ENCODE peak calls at places on chromosomes 12 and 14, in nine cellular contexts. M is mucosa of descending colon, B is HuH-7.5, Q is T1000, L is germinal center, P is T-helper 1 cell, W is AML-193, R is T-cell, O is Karpas-422. U is an unnamed sample.

GRCh38 chr12:81369175-81369574 is 291.3 kb downstream of the ACSS3 start:
- DNase-seq in M (no peak), B (no peak), Q (no peak), L (no peak), P (no peak), W (no peak), R (no peak), O (no peak), U (no peak)

GRCh38 chr14:22520235-22520634 is 68.8 kb downstream of the DAD1 start:
- DNase-seq in M (no peak), B (no peak), Q (no peak), L (no peak), P (no peak), W (no peak), R (no peak), O (no peak), U (no peak)

GRCh38 chr12:131758016-131758739 is 47.3 kb downstream of the SFSWAP start:
- DNase-seq in M (no peak), B (no peak), Q (no peak), L (no peak), P (no peak), W (no peak), R (no peak), O (no peak), U (no peak)

GRCh38 chr14:103546651-103547454 is 15.6 kb downstream of the BAG5 start:
- DNase-seq in M (peak), B (peak), Q (peak), L (peak), P (peak), W (peak), R (peak), O (peak), U (peak)

GRCh38 chr12:39975374-39975918 is 130.4 kb downstream of the SLC2A13 start:
- DNase-seq in M (no peak), B (no peak), Q (no peak), L (no peak), P (no peak), W (no peak), R (no peak), O (no peak), U (no peak)

GRCh38 chr14:68401855-68402254 is 391.0 kb downstream of the ZFP36L1 start:
- DNase-seq in M (no peak), B (no peak), Q (no peak), L (peak), P (no peak), W (no peak), R (no peak), O (no peak), U (peak)

GRCh38 chr12:27703720-27704452 is 6.7 kb upstream of the MRPS35 start:
- DNase-seq in M (peak), B (no peak), Q (peak), L (peak), P (peak), W (peak), R (peak), O (peak), U (peak)

GRCh38 chr14:27090716-27091115 is 492.9 kb upstream of the NOVA1 start:
- DNase-seq in M (no peak), B (no peak), Q (no peak), L (no peak), P (no peak), W (no peak), R (no peak), O (peak), U (no peak)

GRCh38 chr12:120010661-120011230 is 21.7 kb downstream of the BICDL1 start:
- DNase-seq in M (no peak), B (no peak), Q (no peak), L (no peak), P (peak), W (no peak), R (peak), O (no peak), U (no peak)

GRCh38 chr14:20530771-20531571 is 25.6 kb downstream of the RNASE10 start:
- DNase-seq in M (peak), B (peak), Q (no peak), L (peak), P (peak), W (peak), R (peak), O (peak), U (peak)

GRCh38 chr14:79464468-79464867 is 746.8 kb downstream of the DIO2 start:
- DNase-seq in M (no peak), B (no peak), Q (no peak), L (no peak), P (no peak), W (no peak), R (no peak), O (no peak), U (no peak)

GRCh38 chr12:40099423-40099853 is 6.4 kb downstream of the SLC2A13 start:
- DNase-seq in M (peak), B (peak), Q (no peak), L (no peak), P (no peak), W (no peak), R (no peak), O (no peak), U (no peak)

GRCh38 chr14:29955087-29955486 is 27.4 kb upstream of the PRKD1 start:
- DNase-seq in M (no peak), B (no peak), Q (no peak), L (no peak), P (no peak), W (no peak), R (no peak), O (no peak), U (no peak)

GRCh38 chr14:51674294-51675002 is 22.7 kb downstream of the FRMD6 start:
- DNase-seq in M (no peak), B (no peak), Q (no peak), L (no peak), P (no peak), W (no peak), R (no peak), O (no peak), U (no peak)

GRCh38 chr14:67158559-67158958 is 30.7 kb upstream of the GARIN2 start:
- DNase-seq in M (no peak), B (no peak), Q (no peak), L (no peak), P (no peak), W (no peak), R (no peak), O (no peak), U (no peak)

GRCh38 chr12:81692008-81692407 is 67.1 kb downstream of the PPFIA2 start:
- DNase-seq in M (no peak), B (no peak), Q (no peak), L (no peak), P (no peak), W (no peak), R (no peak), O (no peak), U (no peak)

GRCh38 chr12:118060301-118061010 is 523 bp downstream of the WSB2 start:
- DNase-seq in M (peak), B (no peak), Q (no peak), L (no peak), P (peak), W (no peak), R (peak), O (no peak), U (no peak)

GRCh38 chr14:90301580-90302181 is 30.1 kb downstream of the NRDE2 start:
- DNase-seq in M (no peak), B (peak), Q (no peak), L (no peak), P (no peak), W (peak), R (no peak), O (peak), U (peak)

GRCh38 chr12:67161322-67161918 is 107.7 kb upstream of the CAND1 start:
- DNase-seq in M (peak), B (peak), Q (no peak), L (peak), P (peak), W (peak), R (peak), O (peak), U (peak)

GRCh38 chr12:106903241-106903950 is 52.3 kb upstream of the TMEM263 start:
- DNase-seq in M (peak), B (peak), Q (no peak), L (peak), P (peak), W (no peak), R (peak), O (peak), U (peak)

GRCh38 chr14:101229666-101230065 is 326.1 kb upstream of the RTL1 start:
- DNase-seq in M (no peak), B (no peak), Q (no peak), L (no peak), P (no peak), W (no peak), R (no peak), O (no peak), U (no peak)

GRCh38 chr14:93047661-93048060 is 68.1 kb downstream of the ITPK1 start:
- DNase-seq in M (no peak), B (no peak), Q (no peak), L (no peak), P (no peak), W (no peak), R (no peak), O (no peak), U (no peak)

GRCh38 chr12:3144495-3144894 is 67.3 kb downstream of the TSPAN9 start:
- DNase-seq in M (no peak), B (no peak), Q (no peak), L (no peak), P (no peak), W (no peak), R (no peak), O (no peak), U (no peak)

GRCh38 chr12:102888511-102888910 is 28.5 kb downstream of the PAH start:
- DNase-seq in M (no peak), B (no peak), Q (no peak), L (no peak), P (no peak), W (no peak), R (no peak), O (no peak), U (no peak)

GRCh38 chr12:113914806-113915205 is 51.3 kb downstream of the RBM19 start:
- DNase-seq in M (no peak), B (no peak), Q (no peak), L (no peak), P (no peak), W (no peak), R (no peak), O (no peak), U (no peak)

GRCh38 chr14:97975960-97976359 is 1178.8 kb downstream of the VRK1 start:
- DNase-seq in M (no peak), B (no peak), Q (no peak), L (no peak), P (no peak), W (no peak), R (no peak), O (no peak), U (no peak)

GRCh38 chr12:112938751-112939150 is 477 bp downstream of the OAS3 start:
- DNase-seq in M (no peak), B (no peak), Q (no peak), L (no peak), P (no peak), W (no peak), R (peak), O (no peak), U (peak)

GRCh38 chr12:100574262-100575074 is 984 bp downstream of the GAS2L3 start:
- DNase-seq in M (peak), B (no peak), Q (no peak), L (no peak), P (no peak), W (no peak), R (no peak), O (no peak), U (no peak)

GRCh38 chr12:70652451-70652850 is 15.2 kb upstream of the PTPRB start:
- DNase-seq in M (no peak), B (no peak), Q (no peak), L (no peak), P (no peak), W (no peak), R (no peak), O (no peak), U (no peak)

GRCh38 chr12:51976376-51977160 is 25.1 kb downstream of the ACVR1B start:
- DNase-seq in M (no peak), B (peak), Q (peak), L (no peak), P (no peak), W (no peak), R (no peak), O (no peak), U (no peak)

GRCh38 chr12:48865141-48865440 is 579 bp downstream of the RND1 start:
- DNase-seq in M (no peak), B (no peak), Q (no peak), L (no peak), P (peak), W (no peak), R (peak), O (no peak), U (peak)

GRCh38 chr12:50314629-50315312 is 31.5 kb upstream of the LIMA1 start:
- DNase-seq in M (no peak), B (peak), Q (no peak), L (peak), P (no peak), W (no peak), R (no peak), O (peak), U (peak)

GRCh38 chr12:104063712-104064030 is 660 bp upstream of the HCFC2 start:
- DNase-seq in M (no peak), B (no peak), Q (no peak), L (no peak), P (no peak), W (no peak), R (no peak), O (no peak), U (no peak)

GRCh38 chr12:108801736-108802665 is 55.4 kb downstream of the SSH1 start:
- DNase-seq in M (no peak), B (no peak), Q (no peak), L (no peak), P (no peak), W (no peak), R (no peak), O (no peak), U (no peak)

GRCh38 chr14:105119410-105120025 is 49.1 kb downstream of the JAG2 start:
- DNase-seq in M (no peak), B (no peak), Q (no peak), L (no peak), P (no peak), W (no peak), R (no peak), O (no peak), U (no peak)

GRCh38 chr12:63822352-63822751 is 22.1 kb upstream of the SRGAP1 start:
- DNase-seq in M (no peak), B (no peak), Q (no peak), L (no peak), P (no peak), W (no peak), R (no peak), O (no peak), U (no peak)

GRCh38 chr12:18926188-18926587 is 188.3 kb downstream of the CAPZA3 start:
- DNase-seq in M (no peak), B (no peak), Q (no peak), L (no peak), P (no peak), W (no peak), R (no peak), O (no peak), U (no peak)

GRCh38 chr12:105444050-105444808 is 113.7 kb downstream of the C12orf75 start:
- DNase-seq in M (peak), B (no peak), Q (no peak), L (no peak), P (no peak), W (no peak), R (no peak), O (no peak), U (no peak)

U was measured in OCI-LY7.